ENCODE peak calls at places on chromosomes 1 and 21, in eight cellular contexts. F is stimulated activated CD4-positive, alpha-beta T cell treated with anti-CD3 and anti-CD28 coated beads, Interleukin-2, amount 100 ng/mL, for 24 hours; M is NCI-H187; P is M059J; D is Right ventricle myocardium inferior; B is progenitor cell of endocrine pancreas; O is stimulated activated CD8-positive, alpha-beta memory T cell treated with anti-CD3 and anti-CD28 coated beads, Interleukin-15, amount 100 ng/mL, for 24 hours; C is fibroblast of pulmonary artery. Y is an unnamed sample.

GRCh38 chr1:37100310-37100709 is 66.0 kb upstream of the GRIK3 start:
- DNase-seq in F (no peak), M (no peak), P (no peak), D (no peak), B (no peak), O (no peak), C (no peak), Y (no peak)

GRCh38 chr1:230026572-230026971 is 40.5 kb upstream of the GALNT2 start:
- DNase-seq in F (no peak), M (no peak), P (peak), D (no peak), B (no peak), O (no peak), C (no peak), Y (no peak)

GRCh38 chr1:91791103-91791502 is 94.8 kb downstream of the TGFBR3 start:
- DNase-seq in F (no peak), M (no peak), P (no peak), D (no peak), B (no peak), O (no peak), C (no peak), Y (no peak)

GRCh38 chr1:230310381-230311163 is 115.6 kb downstream of the PGBD5 start:
- DNase-seq in F (peak), M (peak), P (peak), D (peak), B (peak), O (peak), C (peak), Y (peak)

GRCh38 chr1:62391369-62391971 is 45.4 kb upstream of the USP1 start:
- DNase-seq in F (peak), M (no peak), P (peak), D (no peak), B (no peak), O (no peak), C (no peak), Y (peak)

GRCh38 chr1:34266127-34266951 is 89.6 kb downstream of the C1orf94 start:
- DNase-seq in F (no peak), M (no peak), P (peak), D (no peak), B (no peak), O (no peak), C (no peak), Y (no peak)

GRCh38 chr1:31704261-31705079 is 653 bp upstream of the COL16A1 start:
- DNase-seq in F (no peak), M (no peak), P (no peak), D (no peak), B (no peak), O (no peak), C (peak), Y (no peak)

GRCh38 chr1:212470059-212470458 is 37.3 kb downstream of the NENF start:
- DNase-seq in F (no peak), M (no peak), P (peak), D (peak), B (no peak), O (no peak), C (peak), Y (peak)

GRCh38 chr1:93816970-93817738 is 61.9 kb downstream of the DNTTIP2 start:
- DNase-seq in F (no peak), M (no peak), P (peak), D (no peak), B (no peak), O (no peak), C (peak), Y (no peak)

GRCh38 chr1:169025412-169025811 is 81.1 kb upstream of the ATP1B1 start:
- DNase-seq in F (no peak), M (no peak), P (no peak), D (no peak), B (no peak), O (no peak), C (no peak), Y (no peak)

GRCh38 chr1:221919341-221919740 is 177.5 kb upstream of the DUSP10 start:
- DNase-seq in F (no peak), M (no peak), P (no peak), D (no peak), B (no peak), O (no peak), C (no peak), Y (no peak)

GRCh38 chr1:25110037-25110436 is 122.3 kb downstream of the SYF2 start:
- DNase-seq in F (no peak), M (no peak), P (no peak), D (no peak), B (no peak), O (no peak), C (no peak), Y (no peak)

GRCh38 chr21:44013380-44014088 is 1.4 kb downstream of the TRAPPC10 start:
- DNase-seq in F (peak), M (no peak), P (peak), D (no peak), B (no peak), O (no peak), C (no peak), Y (no peak)

GRCh38 chr1:59446257-59446901 is 149.5 kb downstream of the FGGY start:
- DNase-seq in F (no peak), M (no peak), P (peak), D (no peak), B (no peak), O (no peak), C (peak), Y (no peak)

Y was measured in foreskin melanocyte.